ENCODE peak calls at places on chromosomes 7 and 10, in ten cellular contexts. B is colonic mucosa; L is fibroblast of the aortic adventitia; K is HFF-Myc; V is NB4; Z is CD4-positive, alpha-beta T cell; C is H9; T is kidney; A is cardiac fibroblast; D is brain microvascular endothelial cell. N is an unnamed sample.

GRCh38 chr10:34288634-34289033 is 526.5 kb downstream of the PARD3 start:
- DNase-seq in T (no peak), D (no peak), A (peak), C (no peak), B (no peak), K (no peak), Z (no peak), V (no peak), L (peak), N (no peak)

GRCh38 chr10:100043344-100043743 is 33.6 kb upstream of the DNMBP start:
- DNase-seq in T (no peak), C (no peak), A (no peak), Z (no peak), V (no peak), K (no peak), D (no peak), L (no peak), B (no peak), N (no peak)

GRCh38 chr10:43645866-43646265 is 2.8 kb downstream of the ZNF32 start:
- DNase-seq in Z (no peak), V (no peak), L (no peak), B (no peak), A (no peak), D (no peak), K (no peak), C (no peak), T (no peak), N (no peak)

GRCh38 chr10:8444630-8445029 is 390.1 kb downstream of the GATA3 start:
- DNase-seq in K (no peak), Z (peak), D (no peak), L (peak), T (no peak), A (peak), C (peak), V (peak), B (no peak), N (peak)

GRCh38 chr7:835491-836401 is 3.5 kb downstream of the SUN1 start:
- DNase-seq in T (peak), A (no peak), C (no peak), L (no peak), B (no peak), V (peak), K (no peak), Z (no peak), D (no peak), N (peak)

GRCh38 chr10:20240643-20241042 is 424.4 kb downstream of the PLXDC2 start:
- DNase-seq in L (no peak), Z (no peak), T (no peak), K (no peak), V (no peak), C (no peak), B (no peak), D (no peak), A (no peak), N (no peak)

GRCh38 chr7:91342402-91342801 is 78.2 kb downstream of the FZD1 start:
- DNase-seq in V (no peak), C (no peak), L (no peak), K (no peak), T (no peak), A (no peak), D (no peak), B (no peak), Z (no peak), N (no peak)

GRCh38 chr7:7563813-7564212 is 2.9 kb upstream of the MIOS start:
- DNase-seq in C (no peak), Z (no peak), L (no peak), B (no peak), D (no peak), A (no peak), K (no peak), V (no peak), T (no peak), N (no peak)

GRCh38 chr7:42805601-42806000 is 106.3 kb downstream of the C7orf25 start:
- DNase-seq in D (no peak), K (no peak), C (no peak), V (no peak), A (no peak), Z (no peak), T (no peak), L (no peak), B (no peak), N (no peak)

GRCh38 chr10:68082815-68083395 is 7.8 kb upstream of the HERC4 start:
- DNase-seq in K (no peak), L (peak), D (no peak), A (peak), C (no peak), Z (no peak), V (no peak), B (no peak), T (no peak), N (no peak)

DNA sequence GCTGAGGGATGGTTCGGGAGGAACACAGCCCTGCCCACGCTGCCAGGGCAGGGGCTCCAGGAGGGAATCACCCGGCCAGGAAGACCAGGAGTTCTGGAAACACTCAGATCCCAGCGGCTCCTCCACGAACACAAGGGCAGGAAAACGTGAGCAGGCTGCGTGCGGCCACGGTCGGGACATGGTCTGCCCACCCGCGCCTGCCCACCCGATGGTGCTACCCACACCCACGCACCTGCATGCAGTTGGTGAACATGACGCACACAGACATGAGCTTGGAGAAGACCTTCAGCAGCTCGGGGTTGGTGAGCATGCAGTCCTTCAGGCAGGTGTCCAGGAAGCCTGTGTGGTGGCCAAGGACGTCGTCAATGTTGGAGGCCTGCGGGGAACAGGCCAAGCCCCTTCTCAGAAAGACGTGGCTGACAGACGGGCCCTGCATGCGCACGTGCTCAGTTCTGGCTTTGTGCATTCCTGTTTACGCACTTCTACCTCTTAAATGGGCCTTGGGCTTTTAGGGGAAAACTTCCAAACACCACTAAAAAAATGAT is 6.2 kb upstream of the ADAM8 start:
- DNase-seq in V (no peak), L (no peak), C (no peak), A (no peak), Z (no peak), B (no peak), D (no peak), T (no peak), K (no peak), N (no peak)
- TF ChIP-seq CTCF in V (no peak), L (no peak), C (no peak), A (no peak), Z (no peak), B (no peak), D (no peak), T (no peak), K (no peak), N (no peak)

GRCh38 chr7:130998993-130999602 is 265.1 kb upstream of the KLF14 start:
- DNase-seq in Z (no peak), B (no peak), A (no peak), V (no peak), K (no peak), T (no peak), C (no peak), L (no peak), D (no peak), N (no peak)
- TF ChIP-seq CTCF in Z (no peak), B (no peak), A (no peak), V (no peak), K (no peak), T (no peak), C (no peak), L (no peak), D (peak), N (no peak)

DNA sequence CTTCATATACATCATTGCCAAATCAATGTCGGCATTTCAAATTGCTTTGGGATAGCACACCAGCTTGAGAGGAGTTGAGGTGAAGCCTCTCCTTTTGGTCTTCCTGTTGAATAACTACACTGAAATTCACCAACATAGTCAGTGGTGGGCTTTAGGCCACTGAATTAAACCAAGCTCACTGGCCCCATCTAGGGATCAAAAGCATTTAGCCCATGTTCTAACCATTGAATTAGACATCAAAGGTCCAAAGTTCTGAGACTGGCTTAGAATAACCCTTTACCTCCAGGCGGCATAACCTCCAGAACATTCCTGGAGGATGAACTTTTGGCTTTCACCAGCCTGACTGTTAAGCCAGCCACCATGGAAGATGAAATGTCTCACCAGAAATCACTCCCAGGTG is 54.6 kb downstream of the BPGM start:
- DNase-seq in T (no peak), D (no peak), B (no peak), K (no peak), L (peak), C (no peak), A (peak), V (peak), Z (no peak), N (no peak)
- TF ChIP-seq CTCF in T (peak), D (peak), B (no peak), K (peak), L (peak), C (peak), A (peak), V (peak), Z (peak), N (peak)

GRCh38 chr10:22803201-22803895 is 89.0 kb upstream of the PIP4K2A start:
- DNase-seq in V (no peak), A (peak), L (peak), D (no peak), C (no peak), K (peak), B (no peak), T (no peak), Z (no peak), N (no peak)

GRCh38 chr10:22801759-22802158 is 87.4 kb upstream of the PIP4K2A start:
- DNase-seq in D (no peak), L (no peak), V (no peak), C (no peak), Z (no peak), B (no peak), K (no peak), T (no peak), A (no peak), N (no peak)

GRCh38 chr10:22807238-22807637 is 92.9 kb upstream of the PIP4K2A start:
- DNase-seq in A (no peak), L (no peak), B (no peak), V (no peak), C (no peak), D (no peak), K (no peak), T (no peak), Z (no peak), N (no peak)

GRCh38 chr10:22810643-22811254 is 96.4 kb upstream of the PIP4K2A start:
- DNase-seq in L (no peak), K (no peak), B (no peak), D (no peak), V (no peak), A (no peak), Z (no peak), T (no peak), C (peak), N (no peak)

DNA sequence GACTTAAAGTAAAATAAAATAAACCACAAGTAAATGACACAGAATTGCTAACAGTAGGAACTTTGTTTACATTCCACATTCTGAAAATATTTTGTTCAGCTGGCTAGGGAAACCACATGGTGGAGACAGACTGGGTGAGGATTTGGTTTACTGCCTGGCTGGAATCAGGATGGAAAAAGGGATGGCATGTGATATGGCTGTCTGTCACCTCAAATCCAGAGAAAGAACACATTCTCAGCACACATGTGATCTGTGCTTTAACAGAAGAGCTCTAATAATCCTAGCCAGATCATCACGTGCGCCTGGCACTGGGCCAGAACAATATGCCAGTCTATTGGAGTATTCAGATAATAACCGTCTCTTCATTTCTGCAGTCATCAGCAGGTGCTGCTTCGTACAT is 90.9 kb upstream of the PIP4K2A start:
- DNase-seq in K (peak), V (no peak), B (no peak), D (no peak), L (peak), T (no peak), Z (no peak), A (peak), C (no peak), N (no peak)
- TF ChIP-seq CTCF in K (no peak), V (no peak), B (no peak), D (peak), L (peak), T (no peak), Z (no peak), A (no peak), C (no peak), N (no peak)

N was measured in nephron progenitor cell.